ENCODE peak calls at places on chromosomes 5 and 9, in five cellular contexts. One of them, this sample, is unnamed.

GRCh38 chr5:103355590-103355989 is 97.0 kb downstream of the MACIR start:
- DNase-seq in H9: no peak
- DNase-seq in right cardiac atrium: no peak
- DNase-seq in lung: no peak
- DNase-seq in psoas muscle: no peak
- DNase-seq in this sample: no peak

GRCh38 chr5:180399391-180399790 is 46.3 kb upstream of the GFPT2 start:
- DNase-seq in lung: no peak
- DNase-seq in right cardiac atrium: no peak
- DNase-seq in psoas muscle: no peak
- DNase-seq in H9: no peak
- DNase-seq in this sample: no peak

GRCh38 chr5:74632947-74633356 is 7.6 kb downstream of the ENC1 start:
- DNase-seq in psoas muscle: no peak
- DNase-seq in H9: no peak
- DNase-seq in right cardiac atrium: no peak
- DNase-seq in lung: no peak
- DNase-seq in this sample: no peak

GRCh38 chr5:96487859-96488258 is 54.8 kb upstream of the PCSK1 start:
- DNase-seq in right cardiac atrium: no peak
- DNase-seq in H9: no peak
- DNase-seq in psoas muscle: no peak
- DNase-seq in lung: no peak
- DNase-seq in this sample: no peak

GRCh38 chr9:97853056-97853843 is at the start of gene FOXE1:
- DNase-seq in lung: no peak
- DNase-seq in psoas muscle: no peak
- DNase-seq in right cardiac atrium: no peak
- DNase-seq in H9: peak; percentile 57
- DNase-seq in this sample: no peak

GRCh38 chr9:137294091-137294683 is 7.9 kb downstream of the NRARP start:
- DNase-seq in H9: peak; percentile 70
- DNase-seq in psoas muscle: no peak
- DNase-seq in right cardiac atrium: peak; percentile 60
- DNase-seq in lung: peak; percentile 68
- DNase-seq in this sample: no peak

GRCh38 chr5:67402526-67402925 is 205.9 kb upstream of the CD180 start:
- DNase-seq in psoas muscle: no peak
- DNase-seq in lung: no peak
- DNase-seq in H9: no peak
- DNase-seq in right cardiac atrium: no peak
- DNase-seq in this sample: no peak

GRCh38 chr9:35110327-35110758 is 5.3 kb downstream of the ATOSB start:
- DNase-seq in lung: no peak
- DNase-seq in H9: no peak
- DNase-seq in right cardiac atrium: no peak
- DNase-seq in psoas muscle: peak; percentile 72
- DNase-seq in this sample: no peak

GRCh38 chr5:172721455-172722308 is 49.3 kb downstream of the DUSP1 start:
- DNase-seq in psoas muscle: peak; percentile 28
- DNase-seq in right cardiac atrium: no peak
- DNase-seq in H9: no peak
- DNase-seq in lung: no peak
- DNase-seq in this sample: no peak

GRCh38 chr5:76408104-76408644 is 5.1 kb downstream of the IQGAP2 start:
- DNase-seq in H9: no peak
- DNase-seq in lung: no peak
- DNase-seq in psoas muscle: no peak
- DNase-seq in right cardiac atrium: no peak
- DNase-seq in this sample: no peak

GRCh38 chr9:87406545-87407166 is 91.0 kb upstream of the DAPK1 start:
- DNase-seq in right cardiac atrium: no peak
- DNase-seq in psoas muscle: no peak
- DNase-seq in H9: no peak
- DNase-seq in lung: no peak
- DNase-seq in this sample: no peak

GRCh38 chr9:27086818-27087680 is 22.0 kb upstream of the TEK start:
- DNase-seq in H9: no peak
- DNase-seq in psoas muscle: no peak
- DNase-seq in lung: no peak
- DNase-seq in right cardiac atrium: no peak
- DNase-seq in this sample: no peak

GRCh38 chr5:59007460-59008063 is 424.7 kb downstream of the RAB3C start:
- DNase-seq in psoas muscle: no peak
- DNase-seq in lung: no peak
- DNase-seq in right cardiac atrium: no peak
- DNase-seq in H9: no peak
- DNase-seq in this sample: no peak

GRCh38 chr5:72369301-72370079 is 49.3 kb downstream of the PTCD2 start:
- DNase-seq in H9: no peak
- DNase-seq in psoas muscle: no peak
- DNase-seq in lung: no peak
- DNase-seq in right cardiac atrium: no peak
- DNase-seq in this sample: no peak

GRCh38 chr5:59065551-59065950 is 482.7 kb downstream of the RAB3C start:
- DNase-seq in lung: no peak
- DNase-seq in psoas muscle: no peak
- DNase-seq in right cardiac atrium: no peak
- DNase-seq in H9: no peak
- DNase-seq in this sample: no peak

GRCh38 chr5:102858808-102859207 is 103.7 kb downstream of the PAM start:
- DNase-seq in H9: no peak
- DNase-seq in lung: no peak
- DNase-seq in right cardiac atrium: no peak
- DNase-seq in psoas muscle: no peak
- DNase-seq in this sample: no peak

GRCh38 chr5:77847814-77848290 is 71.7 kb upstream of the TBCA start:
- DNase-seq in H9: peak; percentile 90
- DNase-seq in lung: no peak
- DNase-seq in right cardiac atrium: no peak
- DNase-seq in psoas muscle: no peak
- DNase-seq in this sample: no peak

GRCh38 chr9:127011772-127012171 is 97.2 kb downstream of the RALGPS1 start:
- DNase-seq in psoas muscle: no peak
- DNase-seq in right cardiac atrium: no peak
- DNase-seq in lung: no peak
- DNase-seq in H9: no peak
- DNase-seq in this sample: no peak

GRCh38 chr9:70217029-70217428 is 41.7 kb upstream of the SMC5 start:
- DNase-seq in psoas muscle: no peak
- DNase-seq in H9: no peak
- DNase-seq in right cardiac atrium: peak; percentile 71
- DNase-seq in lung: no peak
- DNase-seq in this sample: no peak

GRCh38 chr5:96433066-96433447 is at the start of gene PCSK1:
- DNase-seq in lung: no peak
- DNase-seq in right cardiac atrium: no peak
- DNase-seq in psoas muscle: no peak
- DNase-seq in H9: peak; percentile 45
- DNase-seq in this sample: no peak

GRCh38 chr9:95980262-95981125 is 105.0 kb downstream of the ERCC6L2 start:
- DNase-seq in lung: no peak
- DNase-seq in psoas muscle: no peak
- DNase-seq in H9: no peak
- DNase-seq in right cardiac atrium: no peak
- DNase-seq in this sample: no peak

GRCh38 chr5:135031146-135031812 is 2.7 kb downstream of the PITX1 start:
- DNase-seq in H9: peak; percentile 84
- DNase-seq in right cardiac atrium: no peak
- DNase-seq in psoas muscle: peak; percentile 63
- DNase-seq in lung: no peak
- DNase-seq in this sample: no peak

GRCh38 chr9:14345586-14346237 is 31.8 kb upstream of the NFIB start:
- DNase-seq in right cardiac atrium: peak; percentile 73
- DNase-seq in lung: no peak
- DNase-seq in psoas muscle: peak; percentile 52
- DNase-seq in H9: peak; percentile 50
- DNase-seq in this sample: no peak

GRCh38 chr9:114688892-114689291 is 6.9 kb upstream of the TEX48 start:
- DNase-seq in lung: no peak
- DNase-seq in right cardiac atrium: no peak
- DNase-seq in H9: no peak
- DNase-seq in psoas muscle: no peak
- DNase-seq in this sample: no peak

GRCh38 chr9:22028394-22028793 is 19.3 kb upstream of the CDKN2B start:
- DNase-seq in lung: no peak
- DNase-seq in psoas muscle: no peak
- DNase-seq in right cardiac atrium: no peak
- DNase-seq in H9: no peak
- DNase-seq in this sample: no peak

GRCh38 chr5:9015250-9015936 is 530.5 kb downstream of the SEMA5A start:
- DNase-seq in psoas muscle: no peak
- DNase-seq in lung: no peak
- DNase-seq in H9: no peak
- DNase-seq in right cardiac atrium: no peak
- DNase-seq in this sample: no peak

GRCh38 chr5:66860199-66860975 is 264.2 kb downstream of the MAST4 start:
- DNase-seq in right cardiac atrium: peak; percentile 54
- DNase-seq in lung: no peak
- DNase-seq in H9: no peak
- DNase-seq in psoas muscle: no peak
- DNase-seq in this sample: no peak

GRCh38 chr5:95823738-95824609 is 1.4 kb upstream of the GLRX start:
- DNase-seq in H9: peak; percentile 45
- DNase-seq in psoas muscle: peak; percentile 82
- DNase-seq in lung: no peak
- DNase-seq in right cardiac atrium: peak; percentile 82
- DNase-seq in this sample: peak; percentile 26

GRCh38 chr5:42993516-42994284 is 46.4 kb downstream of the ANXA2R start:
- DNase-seq in right cardiac atrium: peak; percentile 42
- DNase-seq in psoas muscle: peak; percentile 54
- DNase-seq in lung: no peak
- DNase-seq in H9: peak; percentile 37
- DNase-seq in this sample: peak; percentile 56

GRCh38 chr9:77290373-77290772 is 113.0 kb downstream of the VPS13A start:
- DNase-seq in psoas muscle: no peak
- DNase-seq in lung: no peak
- DNase-seq in H9: no peak
- DNase-seq in right cardiac atrium: no peak
- DNase-seq in this sample: no peak

DNA sequence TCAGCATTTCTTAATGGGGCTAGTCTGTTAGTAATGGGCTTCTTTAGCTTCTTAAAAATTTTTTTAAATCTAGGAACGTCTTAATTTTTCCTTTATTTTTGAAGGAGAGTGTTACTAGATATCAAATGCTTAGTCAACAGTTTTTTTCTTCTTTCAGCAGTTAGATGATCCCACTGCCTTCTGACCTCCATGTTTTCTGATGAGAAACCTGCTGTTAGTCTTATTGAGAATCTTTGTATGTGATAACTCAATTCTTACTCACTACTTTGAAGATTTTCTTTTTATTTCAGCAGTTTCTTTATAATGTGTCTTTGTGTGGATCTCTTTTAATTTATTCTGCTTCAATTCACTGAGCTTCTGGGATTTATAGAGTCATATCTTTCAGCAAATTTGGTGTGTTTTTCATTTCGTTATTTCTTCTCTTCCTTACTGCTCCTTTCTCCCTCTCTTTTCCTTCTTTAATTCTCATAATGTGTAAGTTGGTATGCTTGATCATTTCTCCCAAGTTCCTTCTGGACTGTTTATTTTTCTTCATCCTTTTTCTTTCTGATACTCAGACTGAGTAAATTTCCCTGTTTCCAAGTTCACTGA is 205.8 kb downstream of the RANBP17 start:
- DNase-seq in H9: no peak
- DNase-seq in right cardiac atrium: no peak
- DNase-seq in lung: no peak
- DNase-seq in psoas muscle: no peak
- DNase-seq in this sample: no peak
- H3K9me3 ChIP-seq in H9: peaks cover 29% of the 10 kb centered on the region
- H3K9me3 ChIP-seq in right cardiac atrium: no peaks in the 10 kb centered on the region
- H3K9me3 ChIP-seq in lung: peaks cover 9% of the 10 kb centered on the region
- H3K9me3 ChIP-seq in psoas muscle: peaks cover 6% of the 10 kb centered on the region
- H3K9me3 ChIP-seq in this sample: peaks cover 11% of the 10 kb centered on the region

DNA sequence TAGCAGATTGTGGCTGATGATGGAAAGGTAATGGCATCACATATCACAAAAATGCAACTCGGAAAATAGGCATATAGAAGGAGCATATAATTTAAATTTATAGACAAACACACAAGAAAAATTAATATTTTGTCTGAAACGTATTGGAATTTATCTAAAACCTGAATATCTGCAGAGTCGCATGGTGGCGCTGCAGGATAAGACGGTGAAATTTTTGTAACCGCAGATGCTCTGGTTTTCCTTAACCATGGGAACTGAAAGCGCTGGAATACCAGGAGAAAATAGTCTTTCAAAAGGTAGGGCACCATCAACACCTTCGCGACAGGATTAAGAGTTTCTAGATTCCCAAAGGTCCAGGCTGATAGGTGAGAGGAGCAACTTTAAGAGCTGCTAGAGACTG is 11.0 kb downstream of the PCDHB14 start:
- DNase-seq in right cardiac atrium: no peak
- DNase-seq in H9: no peak
- DNase-seq in psoas muscle: no peak
- DNase-seq in lung: no peak
- DNase-seq in this sample: no peak
- H3K9me3 ChIP-seq in right cardiac atrium: peaks cover 6% of the 10 kb centered on the region
- H3K9me3 ChIP-seq in H9: peaks cover 25% of the 10 kb centered on the region
- H3K9me3 ChIP-seq in psoas muscle: peaks cover 30% of the 10 kb centered on the region
- H3K9me3 ChIP-seq in lung: peaks cover 29% of the 10 kb centered on the region
- H3K9me3 ChIP-seq in this sample: peaks cover 10% of the 10 kb centered on the region

DNA sequence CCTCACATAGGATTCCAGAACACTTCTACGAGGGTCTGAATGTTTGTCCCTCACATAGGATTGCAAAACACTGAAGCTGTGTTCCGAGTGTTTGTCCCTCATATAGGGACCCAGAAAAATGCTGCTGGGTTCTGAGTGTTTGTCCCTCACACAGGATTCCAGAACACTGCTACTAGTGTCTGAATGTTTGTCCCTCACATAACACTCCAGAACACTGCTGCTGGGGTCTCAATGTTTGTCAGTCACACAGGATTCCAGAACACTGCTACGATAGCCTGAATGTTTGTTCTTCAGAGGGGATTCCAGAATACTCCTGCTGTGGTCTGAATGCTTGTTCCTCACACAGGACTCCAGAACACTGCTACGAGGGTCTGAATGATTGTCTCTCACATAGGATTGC is 218.7 kb downstream of the FOXD4L6 start:
- DNase-seq in psoas muscle: no peak
- DNase-seq in H9: no peak
- DNase-seq in lung: no peak
- DNase-seq in right cardiac atrium: no peak
- DNase-seq in this sample: no peak
- H3K9me3 ChIP-seq in psoas muscle: peaks cover 91% of the 10 kb centered on the region
- H3K9me3 ChIP-seq in H9: peaks cover 90% of the 10 kb centered on the region
- H3K9me3 ChIP-seq in lung: peaks cover 86% of the 10 kb centered on the region
- H3K9me3 ChIP-seq in right cardiac atrium: peaks cover 11% of the 10 kb centered on the region
- H3K9me3 ChIP-seq in this sample: peaks cover 60% of the 10 kb centered on the region

GRCh38 chr9:122527193-122527592 is at the start of gene OR1N1:
- DNase-seq in lung: no peak
- DNase-seq in right cardiac atrium: no peak
- DNase-seq in H9: no peak
- DNase-seq in psoas muscle: no peak
- DNase-seq in this sample: no peak

DNA sequence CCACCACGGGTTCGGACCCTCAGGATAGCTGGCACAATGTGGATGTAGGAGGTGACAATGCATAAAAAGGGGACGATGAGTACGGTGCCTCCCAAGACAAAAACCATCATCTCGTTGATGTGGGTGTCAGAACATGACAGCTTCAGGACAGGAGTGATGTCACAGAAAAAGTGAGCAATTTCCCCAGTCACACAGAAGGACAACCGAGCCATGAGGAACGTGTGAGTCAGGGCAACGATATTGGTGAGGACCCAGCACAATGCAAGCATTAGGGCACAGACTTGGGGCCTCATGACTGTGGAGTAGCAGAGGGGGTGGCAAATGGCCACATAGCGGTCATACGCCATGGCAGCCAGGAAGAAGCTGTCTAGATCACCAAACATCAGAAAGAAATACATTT is 491 bp downstream of the OR1N1 start:
- DNase-seq in right cardiac atrium: no peak
- DNase-seq in H9: no peak
- DNase-seq in psoas muscle: no peak
- DNase-seq in lung: no peak
- DNase-seq in this sample: no peak
- H3K9me3 ChIP-seq in right cardiac atrium: no peaks in the 10 kb centered on the region
- H3K9me3 ChIP-seq in H9: peaks cover 75% of the 10 kb centered on the region
- H3K9me3 ChIP-seq in psoas muscle: no peaks in the 10 kb centered on the region
- H3K9me3 ChIP-seq in lung: peaks cover 3% of the 10 kb centered on the region
- H3K9me3 ChIP-seq in this sample: no peaks in the 10 kb centered on the region

This sample was measured in T-helper 17 cell.